ENCODE peak calls at places on chromosomes 2 and 18, in six cellular contexts. P, C, M, B, G and E are unnamed samples.

GRCh38 chr18:34158881-34159690 is 65.6 kb downstream of the NOL4 start:
- DNase-seq in M (peak; percentile 36), B (peak; percentile 37), P (peak; percentile 0), G (peak; percentile 77), C (peak; percentile 74), E (peak; percentile 24)

GRCh38 chr2:70772486-70773155 is 4.6 kb upstream of the ADD2 start:
- DNase-seq in C (no peak), G (no peak), B (no peak), M (no peak), P (no peak), E (no peak)

GRCh38 chr2:207777124-207777523 is 7.4 kb upstream of the FZD5 start:
- DNase-seq in C (no peak), B (no peak), M (no peak), P (no peak), G (no peak), E (no peak)

GRCh38 chr2:143128681-143129580 is at the start of gene ARHGAP15:
- DNase-seq in B (peak; percentile 93), P (peak; percentile 7), M (no peak), G (no peak), C (peak; percentile 16), E (no peak)

GRCh38 chr2:69280017-69280671 is 106.9 kb downstream of the GFPT1 start:
- DNase-seq in B (no peak), P (no peak), M (no peak), C (no peak), G (no peak), E (no peak)

GRCh38 chr2:68448671-68449394 is 18.3 kb downstream of the FBXO48 start:
- DNase-seq in M (no peak), C (no peak), B (no peak), G (no peak), P (no peak), E (no peak)

GRCh38 chr2:120722603-120723421 is 12.9 kb upstream of the GLI2 start:
- DNase-seq in C (no peak), G (no peak), B (no peak), P (no peak), M (no peak), E (no peak)

GRCh38 chr2:165837122-165837521 is 43.1 kb upstream of the GALNT3 start:
- DNase-seq in G (no peak), B (no peak), C (no peak), P (no peak), M (no peak), E (no peak)

GRCh38 chr2:132677661-132678060 is 7.7 kb upstream of the LYPD1 start:
- DNase-seq in B (no peak), G (no peak), P (no peak), M (no peak), C (no peak), E (no peak)

GRCh38 chr2:239891692-239892091 is 133.4 kb downstream of the NDUFA10 start:
- DNase-seq in M (no peak), C (no peak), G (no peak), B (no peak), P (no peak), E (no peak)

GRCh38 chr2:190663839-190664238 is 15.0 kb downstream of the NAB1 start:
- DNase-seq in G (no peak), B (no peak), P (no peak), C (no peak), M (no peak), E (no peak)

GRCh38 chr2:53545159-53546055 is 222.2 kb upstream of the CHAC2 start:
- DNase-seq in P (no peak), B (no peak), M (peak; percentile 10), G (no peak), C (peak; percentile 82), E (no peak)

GRCh38 chr2:231714639-231715498 is 6.5 kb downstream of the PTMA start:
- DNase-seq in C (no peak), B (peak; percentile 83), M (no peak), P (peak; percentile 77), G (peak; percentile 56), E (no peak)

GRCh38 chr2:237509151-237509550 is 22.1 kb downstream of the MLPH start:
- DNase-seq in G (no peak), B (no peak), C (no peak), P (no peak), M (no peak), E (no peak)

GRCh38 chr2:158211516-158211915 is 109.8 kb downstream of the UPP2 start:
- DNase-seq in P (no peak), M (no peak), G (no peak), C (no peak), B (no peak), E (no peak)

GRCh38 chr2:149994057-149994728 is 406.6 kb upstream of the MMADHC start:
- DNase-seq in G (peak; percentile 5), B (no peak), C (no peak), P (no peak), M (no peak), E (no peak)

GRCh38 chr18:48002933-48003365 is 72.5 kb upstream of the SMAD2 start:
- DNase-seq in B (no peak), M (no peak), C (no peak), P (no peak), G (no peak), E (no peak)

GRCh38 chr18:29979884-29980283 is 1062.7 kb downstream of the DSC3 start:
- DNase-seq in B (no peak), G (no peak), P (no peak), M (no peak), C (no peak), E (no peak)

GRCh38 chr18:63683152-63683551 is 19.6 kb upstream of the SERPINB11 start:
- DNase-seq in M (no peak), P (no peak), G (no peak), C (no peak), B (no peak), E (no peak)

GRCh38 chr2:96940026-96940601 is 46.3 kb downstream of the FAM178B start:
- DNase-seq in G (no peak), B (no peak), C (peak; percentile 21), M (no peak), P (no peak), E (no peak)

GRCh38 chr2:218517434-218518206 is 50.5 kb downstream of the USP37 start:
- DNase-seq in P (no peak), G (no peak), M (no peak), C (no peak), B (peak; percentile 50), E (no peak)

GRCh38 chr2:101337877-101338276 is 29.4 kb upstream of the RNF149 start:
- DNase-seq in G (no peak), C (no peak), M (no peak), B (no peak), P (no peak), E (no peak)

GRCh38 chr2:24543252-24543651 is 52.2 kb downstream of the NCOA1 start:
- DNase-seq in G (no peak), M (no peak), P (no peak), C (no peak), B (no peak), E (no peak)

GRCh38 chr18:70377317-70377799 is 88.5 kb downstream of the SOCS6 start:
- DNase-seq in G (no peak), B (no peak), C (no peak), M (no peak), P (no peak), E (no peak)

GRCh38 chr2:144426981-144427479 is 92.9 kb downstream of the ZEB2 start:
- DNase-seq in P (no peak), C (no peak), M (no peak), B (no peak), G (no peak), E (no peak)

GRCh38 chr2:175829741-175830140 is 172.3 kb downstream of the LNPK start:
- DNase-seq in B (no peak), G (no peak), M (no peak), P (no peak), C (no peak), E (no peak)

GRCh38 chr18:48590678-48591077 is 51.8 kb downstream of the CTIF start:
- DNase-seq in B (no peak), C (no peak), G (no peak), P (no peak), M (no peak), E (no peak)

GRCh38 chr18:74745658-74746403 is 148.2 kb downstream of the ZNF407 start:
- DNase-seq in C (no peak), M (no peak), P (no peak), G (no peak), B (no peak), E (no peak)

GRCh38 chr2:11399113-11399762 is 54.8 kb upstream of the ROCK2 start:
- DNase-seq in G (no peak), P (no peak), M (no peak), C (no peak), B (no peak), E (no peak)

GRCh38 chr18:33010149-33010548 is 237.3 kb upstream of the KLHL14 start:
- DNase-seq in G (no peak), M (no peak), P (no peak), B (no peak), C (no peak), E (no peak)

GRCh38 chr2:221370076-221370941 is 201.8 kb downstream of the EPHA4 start:
- DNase-seq in C (no peak), P (no peak), M (no peak), B (no peak), G (no peak), E (no peak)

GRCh38 chr2:48346124-48346536 is 183.8 kb upstream of the STON1 start:
- DNase-seq in G (no peak), C (peak; percentile 67), B (no peak), P (no peak), M (no peak), E (no peak)

GRCh38 chr2:226514895-226515294 is 284.7 kb downstream of the IRS1 start:
- DNase-seq in M (no peak), C (no peak), G (no peak), P (no peak), B (no peak), E (no peak)

GRCh38 chr18:63262369-63263335 is 56.9 kb downstream of the BCL2 start:
- DNase-seq in G (no peak), P (no peak), C (peak; percentile 77), B (no peak), M (no peak), E (peak; percentile 26)

GRCh38 chr2:28394997-28395333 is 2.3 kb downstream of the FOSL2 start:
- DNase-seq in B (no peak), G (no peak), C (no peak), M (no peak), P (no peak), E (no peak)

GRCh38 chr2:31523871-31524492 is 56.8 kb downstream of the SRD5A2 start:
- DNase-seq in B (peak; percentile 57), P (peak; percentile 3), G (peak; percentile 53), C (no peak), M (no peak), E (no peak)

GRCh38 chr2:155256803-155257202 is 558.3 kb downstream of the KCNJ3 start:
- DNase-seq in G (no peak), B (peak; percentile 8), P (no peak), C (no peak), M (no peak), E (no peak)

GRCh38 chr2:221844187-221844586 is 272.1 kb upstream of the EPHA4 start:
- DNase-seq in P (no peak), C (no peak), B (peak; percentile 59), M (no peak), G (no peak), E (no peak)

GRCh38 chr2:215396595-215397313 is 39.1 kb downstream of the FN1 start:
- DNase-seq in C (no peak), M (no peak), B (no peak), G (no peak), P (no peak), E (no peak)

GRCh38 chr2:206452242-206452641 is 8.9 kb downstream of the ADAM23 start:
- DNase-seq in C (no peak), P (no peak), G (no peak), B (peak; percentile 64), M (no peak), E (no peak)